ENCODE peak calls at places on chromosomes 6 and 20, in seven cellular contexts. J, A, I, X, U, Z and N are unnamed samples.

GRCh38 chr20:46739441-46740213 is 30.2 kb downstream of the SLC2A10 start:
- DNase-seq in J (no peak), A (no peak), I (no peak), X (peak; percentile 35), U (no peak), Z (no peak), N (no peak)

GRCh38 chr6:29850011-29850553 is 22.5 kb downstream of the HLA-G start:
- DNase-seq in J (no peak), A (peak; percentile 21), I (no peak), X (peak; percentile 53), U (no peak), Z (peak; percentile 64), N (peak; percentile 53)

GRCh38 chr20:51961964-51962761 is 159.8 kb upstream of the SALL4 start:
- DNase-seq in J (no peak), A (no peak), I (no peak), X (no peak), U (no peak), Z (no peak), N (no peak)

GRCh38 chr6:128005009-128005408 is 104.2 kb upstream of the THEMIS start:
- DNase-seq in J (no peak), A (no peak), I (no peak), X (no peak), U (no peak), Z (no peak), N (no peak)

GRCh38 chr6:64664480-64664879 is 1028.9 kb downstream of the PHF3 start:
- DNase-seq in J (no peak), A (no peak), I (no peak), X (no peak), U (no peak), Z (no peak), N (no peak)

GRCh38 chr6:56242343-56242742 is 5.0 kb downstream of the COL21A1 start:
- DNase-seq in J (no peak), A (no peak), I (no peak), X (no peak), U (no peak), Z (no peak), N (no peak)

GRCh38 chr20:40160151-40160550 is 528.9 kb downstream of the MAFB start:
- DNase-seq in J (peak; percentile 38), A (peak; percentile 51), I (peak; percentile 55), X (peak; percentile 27), U (peak; percentile 60), Z (peak; percentile 67), N (peak; percentile 27)

GRCh38 chr6:13512900-13513299 is 25.5 kb upstream of the GFOD1 start:
- DNase-seq in J (no peak), A (no peak), I (no peak), X (no peak), U (no peak), Z (no peak), N (no peak)

GRCh38 chr6:69719602-69720193 is 77.1 kb downstream of the LMBRD1 start:
- DNase-seq in J (peak; percentile 22), A (no peak), I (peak; percentile 19), X (no peak), U (peak; percentile 21), Z (no peak), N (no peak)

GRCh38 chr20:301886-302848 is 4.8 kb downstream of the ZCCHC3 start:
- DNase-seq in J (no peak), A (no peak), I (no peak), X (no peak), U (no peak), Z (no peak), N (no peak)

GRCh38 chr20:16904751-16905150 is 156.6 kb downstream of the OTOR start:
- DNase-seq in J (no peak), A (no peak), I (peak; percentile 18), X (no peak), U (no peak), Z (no peak), N (no peak)

GRCh38 chr6:3247255-3248146 is 11.2 kb upstream of the PSMG4 start:
- DNase-seq in J (peak; percentile 81), A (no peak), I (peak; percentile 24), X (peak; percentile 46), U (peak; percentile 87), Z (peak; percentile 91), N (peak; percentile 64)

GRCh38 chr6:1910621-1911407 is 301.1 kb downstream of the FOXC1 start:
- DNase-seq in J (no peak), A (no peak), I (no peak), X (no peak), U (no peak), Z (no peak), N (no peak)

GRCh38 chr6:21935561-21936028 is 342.0 kb downstream of the SOX4 start:
- DNase-seq in J (no peak), A (no peak), I (peak; percentile 41), X (peak; percentile 55), U (peak; percentile 36), Z (no peak), N (peak; percentile 32)

GRCh38 chr6:13431861-13432465 is 55.4 kb downstream of the GFOD1 start:
- DNase-seq in J (no peak), A (no peak), I (peak; percentile 7), X (no peak), U (peak; percentile 45), Z (no peak), N (no peak)

GRCh38 chr6:41257369-41258195 is 28.9 kb downstream of the TREM1 start:
- DNase-seq in J (no peak), A (peak; percentile 31), I (no peak), X (peak; percentile 61), U (no peak), Z (peak; percentile 73), N (peak; percentile 24)

GRCh38 chr6:72976389-72976900 is 248.9 kb downstream of the KHDC1L start:
- DNase-seq in J (no peak), A (no peak), I (no peak), X (no peak), U (no peak), Z (no peak), N (no peak)

GRCh38 chr20:16279320-16279719 is 293.9 kb downstream of the KIF16B start:
- DNase-seq in J (no peak), A (no peak), I (peak; percentile 31), X (no peak), U (peak; percentile 43), Z (no peak), N (no peak)

GRCh38 chr6:34657037-34657306 is 39.6 kb downstream of the ILRUN start:
- DNase-seq in J (no peak), A (no peak), I (no peak), X (no peak), U (no peak), Z (no peak), N (no peak)

GRCh38 chr6:111564482-111564945 is 41.2 kb downstream of the TRAF3IP2 start:
- DNase-seq in J (no peak), A (no peak), I (no peak), X (no peak), U (no peak), Z (no peak), N (no peak)

GRCh38 chr6:10686901-10687300 is 7.5 kb downstream of the C6orf52 start:
- DNase-seq in J (no peak), A (no peak), I (no peak), X (no peak), U (no peak), Z (no peak), N (no peak)

GRCh38 chr6:39540454-39540853 is 184.8 kb downstream of the KIF6 start:
- DNase-seq in J (no peak), A (no peak), I (no peak), X (no peak), U (no peak), Z (no peak), N (no peak)

GRCh38 chr6:116018976-116019375 is 41.7 kb downstream of the FRK start:
- DNase-seq in J (no peak), A (no peak), I (no peak), X (no peak), U (no peak), Z (no peak), N (no peak)

GRCh38 chr20:62665826-62666735 is 23.8 kb downstream of the SLCO4A1 start:
- DNase-seq in J (no peak), A (no peak), I (no peak), X (peak; percentile 37), U (no peak), Z (no peak), N (no peak)
- TF ChIP-seq EP300 in J (no peak), A (no peak), I (no peak), X (no peak), U (no peak), Z (no peak), N (no peak)

DNA sequence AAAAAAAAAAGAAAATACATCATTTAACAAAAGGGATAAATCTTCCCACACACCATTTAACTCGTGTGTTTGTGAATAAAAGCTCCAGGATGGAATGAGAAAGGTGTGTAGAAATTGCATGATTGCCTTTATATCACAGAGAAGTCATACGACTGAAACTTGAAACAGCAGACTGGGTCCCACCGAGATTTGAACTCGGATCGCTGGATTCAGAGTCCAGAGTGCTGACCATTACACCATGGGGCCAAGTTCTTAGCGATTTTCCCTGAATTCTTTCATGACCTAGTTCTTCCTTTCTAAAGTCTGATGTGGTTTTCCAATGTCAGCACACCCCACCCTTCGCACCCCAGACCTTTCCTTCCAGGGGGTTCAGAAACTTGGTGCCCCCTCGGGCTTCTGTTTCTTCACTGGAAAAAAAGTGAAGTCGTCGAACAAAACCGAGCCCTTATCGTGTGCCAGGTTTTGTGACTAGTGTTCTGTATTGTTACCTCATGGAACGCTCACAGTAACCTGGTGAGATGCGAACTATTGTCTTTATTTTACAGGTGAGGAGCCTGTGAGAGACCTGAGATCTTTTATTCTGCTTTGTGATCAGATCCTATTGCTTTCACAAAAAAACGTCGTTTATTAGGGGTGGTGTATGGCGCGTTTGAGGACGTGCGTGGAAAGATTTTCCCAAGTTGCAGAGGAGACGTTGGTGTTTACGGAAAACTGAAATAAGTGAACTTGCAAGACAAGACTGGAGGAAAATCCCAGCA is 120.8 kb downstream of the OR2B2 start:
- DNase-seq in J (peak; percentile 59), A (peak; percentile 76), I (peak; percentile 86), X (peak; percentile 43), U (peak; percentile 76), Z (peak; percentile 80), N (peak; percentile 54)
- TF ChIP-seq EP300 in J (no peak), A (no peak), I (no peak), X (no peak), U (peak; percentile 24), Z (no peak), N (no peak)

DNA sequence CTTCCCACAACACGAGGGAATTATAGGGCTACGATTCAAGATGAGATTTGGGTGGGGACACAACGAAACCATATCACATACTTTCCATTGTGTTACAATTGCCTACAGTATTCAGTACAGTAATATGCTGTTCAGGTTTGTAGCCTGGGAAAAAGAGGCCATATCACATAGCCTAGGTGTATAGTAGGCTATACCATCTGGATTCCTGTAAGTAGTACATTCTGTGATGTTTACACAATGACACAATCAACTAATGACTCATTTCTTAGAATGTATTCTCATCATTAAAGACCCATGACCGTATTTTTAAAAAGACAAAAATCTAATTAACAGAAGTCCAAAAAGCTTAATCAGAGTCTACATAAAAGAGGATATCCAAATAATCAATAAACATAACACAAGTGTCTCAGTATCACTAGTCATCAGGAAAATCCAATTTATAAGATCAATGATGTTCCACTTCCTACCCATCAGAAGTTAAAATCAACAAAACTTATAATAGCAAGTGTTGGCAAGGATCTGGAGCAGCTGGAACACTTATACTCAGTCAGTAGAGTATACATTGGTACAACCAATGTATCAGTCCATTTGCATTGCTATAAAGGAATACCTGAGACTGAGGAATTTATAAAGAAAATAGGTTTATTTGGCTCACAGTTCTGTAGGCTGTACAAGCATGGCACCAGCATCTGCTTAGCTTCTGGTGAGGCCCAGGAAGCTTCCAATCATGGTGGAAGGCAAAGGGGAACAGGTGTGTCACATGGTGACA is 215.9 kb downstream of the CLVS2 start:
- DNase-seq in J (no peak), A (no peak), I (no peak), X (no peak), U (no peak), Z (no peak), N (no peak)
- TF ChIP-seq EP300 in J (no peak), A (no peak), I (no peak), X (no peak), U (no peak), Z (no peak), N (no peak)

GRCh38 chr20:20732641-20733040 is 20.2 kb upstream of the RALGAPA2 start:
- DNase-seq in J (no peak), A (no peak), I (no peak), X (no peak), U (no peak), Z (no peak), N (no peak)
- TF ChIP-seq EP300 in J (no peak), A (no peak), I (no peak), X (no peak), U (no peak), Z (no peak), N (no peak)